ENCODE peak calls at places on chromosomes 6 and 20, in four cellular contexts. One of them, this sample, is unnamed.

GRCh38 chr20:34983089-34983820 is 27.6 kb downstream of the MYH7B start:
- DNase-seq in fibroblast of villous mesenchyme: no peak
- DNase-seq in amniotic stem cell: no peak
- DNase-seq in fibroblast of the aortic adventitia: no peak
- DNase-seq in this sample: no peak

GRCh38 chr6:53347921-53348435 is 772 bp downstream of the ELOVL5 start:
- DNase-seq in fibroblast of villous mesenchyme: peak
- DNase-seq in amniotic stem cell: peak
- DNase-seq in fibroblast of the aortic adventitia: peak
- DNase-seq in this sample: peak

GRCh38 chr20:37345339-37346231 is at the start of gene SRC:
- DNase-seq in fibroblast of villous mesenchyme: peak
- DNase-seq in amniotic stem cell: peak
- DNase-seq in fibroblast of the aortic adventitia: peak
- DNase-seq in this sample: peak

GRCh38 chr20:1357921-1358671 is 29.2 kb upstream of the SDCBP2 start:
- DNase-seq in fibroblast of villous mesenchyme: no peak
- DNase-seq in amniotic stem cell: no peak
- DNase-seq in fibroblast of the aortic adventitia: peak
- DNase-seq in this sample: no peak

GRCh38 chr6:153976921-153977693 is 61.9 kb upstream of the OPRM1 start:
- DNase-seq in fibroblast of villous mesenchyme: peak
- DNase-seq in amniotic stem cell: no peak
- DNase-seq in fibroblast of the aortic adventitia: no peak
- DNase-seq in this sample: peak

GRCh38 chr20:48845721-48846306 is 18.0 kb upstream of the PREX1 start:
- DNase-seq in fibroblast of villous mesenchyme: no peak
- DNase-seq in amniotic stem cell: no peak
- DNase-seq in fibroblast of the aortic adventitia: peak
- DNase-seq in this sample: no peak

GRCh38 chr6:121413831-121414368 is 21.5 kb upstream of the GJA1 start:
- DNase-seq in fibroblast of villous mesenchyme: peak
- DNase-seq in amniotic stem cell: no peak
- DNase-seq in fibroblast of the aortic adventitia: peak
- DNase-seq in this sample: no peak

GRCh38 chr6:126664271-126664670 is 324.4 kb downstream of the CENPW start:
- DNase-seq in fibroblast of villous mesenchyme: no peak
- DNase-seq in amniotic stem cell: no peak
- DNase-seq in fibroblast of the aortic adventitia: peak
- DNase-seq in this sample: no peak

GRCh38 chr6:137105375-137105774 is 60.6 kb upstream of the IL20RA start:
- DNase-seq in fibroblast of villous mesenchyme: no peak
- DNase-seq in amniotic stem cell: no peak
- DNase-seq in fibroblast of the aortic adventitia: no peak
- DNase-seq in this sample: no peak

GRCh38 chr20:3071610-3072529 is at the start of gene OXT:
- DNase-seq in fibroblast of villous mesenchyme: no peak
- DNase-seq in amniotic stem cell: no peak
- DNase-seq in fibroblast of the aortic adventitia: no peak
- DNase-seq in this sample: no peak

GRCh38 chr20:63534831-63535651 is 2.1 kb downstream of the PTK6 start:
- DNase-seq in fibroblast of villous mesenchyme: no peak
- DNase-seq in amniotic stem cell: no peak
- DNase-seq in fibroblast of the aortic adventitia: peak
- DNase-seq in this sample: no peak

GRCh38 chr20:34940126-34940525 is 15.5 kb downstream of the GSS start:
- DNase-seq in fibroblast of villous mesenchyme: peak
- DNase-seq in amniotic stem cell: no peak
- DNase-seq in fibroblast of the aortic adventitia: no peak
- DNase-seq in this sample: no peak

GRCh38 chr6:147738516-147739187 is 230.2 kb downstream of the SAMD5 start:
- DNase-seq in fibroblast of villous mesenchyme: no peak
- DNase-seq in amniotic stem cell: no peak
- DNase-seq in fibroblast of the aortic adventitia: no peak
- DNase-seq in this sample: no peak

GRCh38 chr6:5851261-5851757 is 155.4 kb downstream of the NRN1 start:
- DNase-seq in fibroblast of villous mesenchyme: peak
- DNase-seq in amniotic stem cell: no peak
- DNase-seq in fibroblast of the aortic adventitia: no peak
- DNase-seq in this sample: no peak

GRCh38 chr6:46989384-46989783 is 52.7 kb downstream of the ADGRF1 start:
- DNase-seq in fibroblast of villous mesenchyme: no peak
- DNase-seq in amniotic stem cell: no peak
- DNase-seq in fibroblast of the aortic adventitia: peak
- DNase-seq in this sample: no peak

GRCh38 chr6:54681987-54682386 is 164.6 kb upstream of the FAM83B start:
- DNase-seq in fibroblast of villous mesenchyme: peak
- DNase-seq in amniotic stem cell: peak
- DNase-seq in fibroblast of the aortic adventitia: peak
- DNase-seq in this sample: peak

GRCh38 chr20:23601715-23602114 is 4.0 kb downstream of the CST9 start:
- DNase-seq in fibroblast of villous mesenchyme: no peak
- DNase-seq in amniotic stem cell: no peak
- DNase-seq in fibroblast of the aortic adventitia: no peak
- DNase-seq in this sample: no peak